ENCODE peak calls at places on chromosomes 3 and 15, in six cellular contexts. K is IMR-90, E is H9, H is H1, C is mesenchymal stem cell, R is trophoblast cell. D is an unnamed sample. For H3K9me3, the result is how much of the 10 kb centered on the place peaks cover.

GRCh38 chr15:51139091-51139490 is 44.4 kb upstream of the TNFAIP8L3 start:
- DNase-seq in K (no peak), E (no peak), H (no peak), C (no peak), R (no peak), D (no peak)

GRCh38 chr3:107699682-107700081 is 176.9 kb downstream of the BBX start:
- DNase-seq in K (peak), E (no peak), H (no peak), C (peak), R (no peak), D (no peak)

GRCh38 chr15:88987951-88988671 is 74.9 kb upstream of the MFGE8 start:
- DNase-seq in K (peak), E (peak), H (peak), C (no peak), R (no peak), D (no peak)

GRCh38 chr3:114362815-114363214 is 69.0 kb downstream of the TIGIT start:
- DNase-seq in K (peak), E (no peak), H (no peak), C (peak), R (no peak), D (no peak)

GRCh38 chr15:74226761-74227540 is 9.2 kb upstream of the CCDC33 start:
- DNase-seq in K (no peak), E (no peak), H (no peak), C (no peak), R (no peak), D (no peak)

GRCh38 chr3:169562988-169563774 is 100.3 kb downstream of the MECOM start:
- DNase-seq in K (no peak), E (no peak), H (no peak), C (no peak), R (no peak), D (no peak)

GRCh38 chr15:74955796-74956647 is 550 bp downstream of the RPP25 start:
- DNase-seq in K (peak), E (peak), H (peak), C (peak), R (peak), D (peak)

GRCh38 chr3:53791317-53791716 is 54.9 kb downstream of the CHDH start:
- DNase-seq in K (no peak), E (no peak), H (no peak), C (no peak), R (no peak), D (no peak)

GRCh38 chr15:48940508-48940907 is 23.2 kb downstream of the SHC4 start:
- DNase-seq in K (peak), E (no peak), H (no peak), C (peak), R (peak), D (no peak)

GRCh38 chr3:46881819-46882376 is 4.4 kb downstream of the PTH1R start:
- DNase-seq in K (no peak), E (no peak), H (peak), C (peak), R (no peak), D (no peak)

GRCh38 chr3:9153763-9154601 is 95.5 kb downstream of the SRGAP3 start:
- DNase-seq in K (no peak), E (peak), H (no peak), C (no peak), R (peak), D (no peak)

GRCh38 chr15:73794501-73795133 is 41.5 kb upstream of the INSYN1 start:
- DNase-seq in K (peak), E (no peak), H (no peak), C (no peak), R (no peak), D (no peak)

GRCh38 chr3:30476373-30477082 is 129.9 kb upstream of the TGFBR2 start:
- DNase-seq in K (peak), E (no peak), H (no peak), C (peak), R (no peak), D (no peak)

GRCh38 chr3:160720123-160720746 is 35.8 kb upstream of the PPM1L start:
- DNase-seq in K (no peak), E (peak), H (no peak), C (no peak), R (no peak), D (no peak)

GRCh38 chr3:191484461-191484860 is 23.5 kb downstream of the PYDC2 start:
- DNase-seq in K (no peak), E (no peak), H (no peak), C (no peak), R (no peak), D (no peak)

GRCh38 chr15:48367483-48367882 is 36.3 kb downstream of the DUT start:
- DNase-seq in K (no peak), E (no peak), H (no peak), C (no peak), R (no peak), D (no peak)

GRCh38 chr15:37888356-37888755 is 46.1 kb upstream of the TMCO5A start:
- DNase-seq in K (peak), E (no peak), H (no peak), C (no peak), R (no peak), D (no peak)

GRCh38 chr15:81297147-81297572 is 26.8 kb downstream of the STARD5 start:
- DNase-seq in K (peak), E (no peak), H (no peak), C (no peak), R (peak), D (no peak)

GRCh38 chr3:179227349-179227748 is 23.6 kb downstream of the KCNMB3 start:
- DNase-seq in K (peak), E (no peak), H (no peak), C (peak), R (no peak), D (no peak)

GRCh38 chr15:50685191-50685975 is 1.2 kb downstream of the TRPM7 start:
- DNase-seq in K (peak), E (no peak), H (no peak), C (peak), R (no peak), D (no peak)

GRCh38 chr15:40439461-40440299 is 1.1 kb upstream of the BAHD1 start:
- DNase-seq in K (peak), E (peak), H (peak), C (peak), R (peak), D (no peak)

GRCh38 chr3:44892689-44893088 is 18.3 kb downstream of the TGM4 start:
- DNase-seq in K (peak), E (no peak), H (no peak), C (peak), R (no peak), D (no peak)

GRCh38 chr3:98817546-98817945 is 54.4 kb downstream of the ST3GAL6 start:
- DNase-seq in K (peak), E (no peak), H (no peak), C (peak), R (no peak), D (peak)

GRCh38 chr15:99442268-99442897 is 123.4 kb upstream of the MEF2A start:
- DNase-seq in K (peak), E (no peak), H (no peak), C (peak), R (peak), D (no peak)

GRCh38 chr3:188465311-188465710 is 311.4 kb downstream of the LPP start:
- DNase-seq in K (no peak), E (no peak), H (no peak), C (peak), R (no peak), D (peak)

GRCh38 chr3:181713300-181713647 is 1.5 kb downstream of the SOX2 start:
- DNase-seq in K (no peak), E (no peak), H (no peak), C (no peak), R (no peak), D (no peak)

GRCh38 chr15:48040166-48040817 is 80.5 kb upstream of the SLC24A5 start:
- DNase-seq in K (peak), E (no peak), H (no peak), C (peak), R (no peak), D (no peak)

DNA sequence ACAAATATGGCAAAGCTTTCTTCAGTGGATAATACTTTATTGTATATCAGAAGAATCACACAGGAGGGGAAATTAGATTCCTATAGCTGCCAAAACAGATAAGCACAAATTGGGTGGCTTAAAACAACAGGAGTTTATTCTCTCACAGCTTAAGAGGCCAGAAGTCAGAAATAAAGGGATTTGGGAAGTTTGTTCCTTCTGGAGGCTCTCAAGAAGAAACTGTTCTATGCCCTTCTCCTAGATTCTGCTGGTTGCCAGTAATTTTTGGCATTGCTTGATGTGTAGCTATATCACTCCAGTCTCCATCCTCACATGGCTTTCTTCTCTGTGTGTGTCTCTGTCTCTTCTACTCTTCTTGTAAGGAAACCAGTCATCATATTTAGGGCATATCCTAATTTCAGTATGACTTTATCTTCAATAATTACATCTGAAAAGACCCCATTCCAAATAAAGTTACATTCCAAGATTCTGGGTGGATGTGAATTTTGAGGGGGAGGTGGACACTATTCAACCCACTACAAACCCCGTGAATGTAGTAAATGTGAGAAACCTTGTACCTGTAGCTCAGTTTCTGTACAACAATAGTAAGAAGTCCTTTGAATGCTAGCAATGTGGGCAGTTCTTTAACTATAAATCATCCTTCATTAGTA is 22.2 kb upstream of the WNT7A start:
- DNase-seq in K (no peak), E (no peak), H (no peak), C (no peak), R (no peak), D (no peak)
- H3K9me3 ChIP-seq in K (under half), E (under half), H (under half), C (half or more), R (under half), D (under half)

DNA sequence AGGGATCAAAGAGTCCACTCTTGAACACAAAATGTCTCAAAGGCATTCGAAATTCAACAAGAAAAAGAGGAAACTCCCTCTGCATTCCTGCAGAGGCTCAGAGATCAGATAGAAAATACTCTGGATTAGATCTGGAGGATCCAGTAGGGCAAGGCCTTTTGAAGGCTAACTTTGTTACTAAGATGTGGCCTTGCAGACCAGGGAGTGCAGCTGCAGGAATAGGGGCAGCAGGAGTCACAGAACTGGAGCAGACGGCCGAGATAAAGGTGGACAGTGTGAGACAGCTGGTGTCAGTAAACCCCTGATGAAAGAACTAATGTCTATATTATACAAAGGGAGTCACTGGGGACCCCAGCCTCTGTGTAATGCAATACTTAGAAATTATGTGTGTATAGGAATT is 84.5 kb upstream of the PLSCR4 start:
- DNase-seq in K (no peak), E (no peak), H (no peak), C (no peak), R (peak), D (no peak)
- H3K4ac ChIP-seq in K (no peak), E (no peak), H (no peak), C (no peak), R (no peak), D (no peak)

GRCh38 chr3:43335799-43336198 is 49.5 kb downstream of the SNRK start:
- DNase-seq in K (no peak), E (no peak), H (no peak), C (no peak), R (no peak), D (no peak)

GRCh38 chr3:43340403-43340802 is 54.1 kb downstream of the SNRK start:
- DNase-seq in K (no peak), E (no peak), H (no peak), C (no peak), R (no peak), D (no peak)

GRCh38 chr3:43341788-43342187 is 55.4 kb downstream of the SNRK start:
- DNase-seq in K (no peak), E (no peak), H (no peak), C (no peak), R (no peak), D (no peak)

GRCh38 chr3:43343185-43343584 is 56.8 kb downstream of the SNRK start:
- DNase-seq in K (no peak), E (no peak), H (no peak), C (no peak), R (no peak), D (no peak)

GRCh38 chr3:43338295-43338694 is 52.0 kb downstream of the SNRK start:
- DNase-seq in K (peak), E (no peak), H (no peak), C (peak), R (no peak), D (no peak)
- H3K9me3 ChIP-seq in K (under half), E (under half), H (under half), C (half or more), R (under half), D (half or more)

DNA sequence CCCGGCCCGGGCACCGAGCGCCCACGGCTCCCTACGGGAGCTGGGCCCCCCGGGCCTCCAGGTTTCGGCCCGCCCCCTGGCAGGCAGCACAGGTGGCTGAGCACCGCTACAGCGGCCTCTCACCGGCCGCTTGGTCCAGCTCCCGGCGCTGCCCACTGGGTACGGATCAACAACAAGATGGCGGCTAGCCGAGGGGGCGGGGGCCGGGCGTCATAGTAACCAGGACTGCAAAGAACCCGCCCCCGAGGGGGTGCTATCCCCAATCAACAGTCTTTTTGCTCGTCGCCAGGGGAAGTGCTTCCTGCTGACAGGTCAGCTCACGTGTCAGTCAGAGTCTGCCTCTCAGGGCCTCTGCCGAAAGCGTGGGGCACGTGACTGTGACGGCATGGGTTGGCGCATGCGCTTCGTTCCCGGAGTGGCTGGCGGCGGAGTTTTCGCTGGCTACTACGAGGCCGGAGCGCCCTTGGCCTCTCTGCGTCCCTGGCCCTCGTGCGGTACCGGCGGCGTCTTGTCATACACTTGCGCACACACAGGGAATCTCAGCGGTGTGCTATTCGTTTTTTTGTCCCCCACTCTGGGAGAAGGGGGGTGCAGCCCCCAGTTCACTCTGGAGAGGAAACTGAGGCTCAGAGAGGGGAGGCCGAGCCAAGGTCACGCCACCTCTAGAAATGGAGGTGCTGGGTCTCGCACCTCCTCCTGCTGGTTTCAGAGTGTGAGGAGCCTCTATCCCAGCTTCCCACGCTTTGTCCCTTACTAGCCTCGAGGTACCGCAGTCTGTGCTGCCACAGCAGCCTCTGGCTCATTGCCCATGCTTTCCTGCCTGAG is at the start of gene IP6K1:
- DNase-seq in K (peak), E (peak), H (peak), C (peak), R (peak), D (peak)
- H3K4ac ChIP-seq in K (peak), E (no peak), H (peak), C (peak), R (peak), D (peak)

GRCh38 chr3:129927072-129927471 is 33.6 kb upstream of the TMCC1 start:
- DNase-seq in K (no peak), E (no peak), H (no peak), C (no peak), R (no peak), D (no peak)
- H3K9me3 ChIP-seq in K (under half), E (under half), H (under half), C (under half), R (under half), D (under half)

DNA sequence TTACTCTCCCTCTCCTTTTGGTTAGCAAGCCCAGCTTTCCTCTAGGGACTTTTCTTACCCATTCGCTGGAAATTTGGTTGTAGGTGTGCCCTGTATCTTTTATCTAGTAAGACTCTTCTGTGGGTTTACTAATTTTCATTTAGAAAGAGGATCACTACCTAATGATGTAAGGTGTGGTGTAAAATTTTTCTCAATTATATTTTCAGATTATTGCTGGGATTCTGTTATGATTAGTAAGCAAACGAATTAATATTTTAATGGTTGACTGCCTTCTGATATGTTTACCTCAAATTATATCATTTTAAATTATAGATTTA is 28.5 kb downstream of the PLCL2 start:
- DNase-seq in K (no peak), E (no peak), H (no peak), C (no peak), R (no peak), D (no peak)
- H3K4ac ChIP-seq in K (no peak), E (no peak), H (no peak), C (no peak), R (no peak), D (no peak)